ENCODE peak calls at places on chromosomes 6 and 20, in six cellular contexts. O is IMR-90, F is neuronal stem cell, W is H1, U is mesenchymal stem cell, G is trophoblast cell. L is an unnamed sample.

GRCh38 chr6:37371158-37372083 is 17.6 kb downstream of the RNF8 start:
- DNase-seq in O (no peak), W (no peak), F (no peak), G (no peak), U (no peak), L (no peak)

GRCh38 chr6:147382945-147383554 is 125.4 kb upstream of the SAMD5 start:
- DNase-seq in F (peak), W (no peak), O (peak), U (peak), G (no peak), L (no peak)

GRCh38 chr6:126721581-126722145 is 381.7 kb downstream of the CENPW start:
- DNase-seq in G (peak), W (no peak), F (no peak), U (peak), O (peak), L (no peak)

GRCh38 chr6:118567974-118568373 is 19.9 kb downstream of the PLN start:
- DNase-seq in F (no peak), G (no peak), W (no peak), O (no peak), U (no peak), L (no peak)

GRCh38 chr6:56821005-56821432 is 133.9 kb upstream of the BEND6 start:
- DNase-seq in W (no peak), G (no peak), F (no peak), O (no peak), U (no peak), L (no peak)

GRCh38 chr20:20503788-20504528 is 136.1 kb downstream of the INSM1 start:
- DNase-seq in G (no peak), F (no peak), U (no peak), O (no peak), W (no peak), L (no peak)

GRCh38 chr6:13427838-13428527 is 59.4 kb downstream of the GFOD1 start:
- DNase-seq in W (no peak), F (no peak), O (no peak), G (no peak), U (no peak), L (peak)

GRCh38 chr6:89679215-89680120 is 40.9 kb upstream of the LYRM2 start:
- DNase-seq in W (no peak), F (no peak), O (no peak), U (no peak), G (no peak), L (no peak)

GRCh38 chr6:155014715-155015300 is 19.7 kb downstream of the TIAM2 start:
- DNase-seq in F (no peak), W (no peak), G (peak), U (peak), O (peak), L (no peak)

GRCh38 chr6:137105375-137105774 is 60.6 kb upstream of the IL20RA start:
- DNase-seq in O (no peak), G (no peak), F (no peak), W (no peak), U (no peak), L (no peak)

GRCh38 chr20:56328861-56329260 is 29.9 kb upstream of the FAM210B start:
- DNase-seq in F (no peak), G (no peak), U (peak), W (no peak), O (peak), L (no peak)

GRCh38 chr6:37127961-37128862 is 41.7 kb upstream of the PIM1 start:
- DNase-seq in W (no peak), O (peak), F (no peak), U (peak), G (peak), L (no peak)

GRCh38 chr6:3139090-3139903 is 18.0 kb downstream of the TUBB2A start:
- DNase-seq in G (peak), U (peak), F (no peak), O (peak), W (no peak), L (no peak)

GRCh38 chr6:28537509-28538140 is 11.9 kb downstream of the GPX5 start:
- DNase-seq in G (peak), U (no peak), W (peak), F (no peak), O (peak), L (peak)

GRCh38 chr20:64049060-64049886 is at the start of gene SOX18:
- DNase-seq in G (no peak), U (peak), O (peak), F (no peak), W (no peak), L (peak)

GRCh38 chr6:69865126-69865525 is 1.2 kb upstream of the COL19A1 start:
- DNase-seq in W (no peak), U (peak), O (peak), G (no peak), F (no peak), L (no peak)

GRCh38 chr6:90496617-90497016 is 90.3 kb downstream of the MAP3K7 start:
- DNase-seq in O (no peak), U (no peak), G (no peak), F (no peak), W (no peak), L (no peak)

GRCh38 chr20:53652090-53652858 is 58.6 kb upstream of the ZNF217 start:
- DNase-seq in U (peak), O (peak), G (no peak), F (no peak), W (no peak), L (no peak)
- H2AFZ ChIP-seq in U (no peak), O (no peak), G (no peak), F (peak), W (no peak), L (no peak)

GRCh38 chr6:11586574-11586973 is 49.0 kb downstream of the TMEM170B start:
- DNase-seq in F (peak), U (peak), O (peak), G (peak), W (no peak), L (no peak)
- H3K18ac ChIP-seq in F (peak), U (peak), O (peak), G (peak), W (no peak), L (peak)

DNA sequence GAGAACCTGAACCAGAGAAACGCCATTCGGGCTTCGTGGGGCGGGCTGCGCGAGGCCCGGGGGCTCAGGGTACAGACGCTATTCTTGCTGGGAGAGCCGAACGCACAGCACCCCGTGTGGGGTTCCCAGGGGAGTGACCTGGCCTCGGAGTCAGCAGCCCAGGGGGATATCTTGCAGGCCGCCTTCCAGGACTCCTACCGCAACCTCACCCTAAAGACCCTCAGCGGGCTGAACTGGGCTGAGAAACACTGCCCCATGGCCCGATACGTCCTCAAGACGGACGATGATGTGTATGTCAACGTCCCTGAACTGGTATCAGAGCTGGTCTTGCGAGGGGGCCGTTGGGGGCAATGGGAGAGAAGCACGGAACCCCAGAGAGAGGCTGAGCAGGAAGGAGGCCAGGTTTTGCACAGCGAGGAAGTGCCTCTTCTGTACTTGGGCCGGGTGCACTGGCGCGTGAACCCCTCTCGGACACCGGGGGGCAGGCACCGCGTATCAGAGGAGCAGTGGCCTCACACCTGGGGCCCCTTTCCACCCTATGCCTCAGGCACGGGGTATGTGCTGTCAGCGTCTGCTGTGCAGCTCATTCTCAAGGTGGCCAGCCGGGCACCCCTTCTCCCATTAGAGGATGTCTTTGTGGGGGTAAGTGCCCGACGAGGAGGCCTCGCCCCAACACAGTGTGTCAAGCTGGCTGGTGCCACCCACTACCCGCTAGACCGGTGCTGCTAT is 904 bp downstream of the B3GALT4 start:
- DNase-seq in U (no peak), G (no peak), F (no peak), O (no peak), W (peak), L (peak)
- H2AFZ ChIP-seq in U (no peak), G (peak), F (peak), O (peak), W (no peak), L (no peak)

GRCh38 chr6:83462524-83462923 is 31.7 kb upstream of the ME1 start:
- DNase-seq in G (no peak), O (no peak), W (no peak), F (no peak), U (no peak), L (no peak)

GRCh38 chr6:83463886-83464285 is 33.0 kb upstream of the ME1 start:
- DNase-seq in F (no peak), W (no peak), U (peak), G (no peak), O (peak), L (no peak)

GRCh38 chr6:83459663-83460062 is 28.8 kb upstream of the ME1 start:
- DNase-seq in U (peak), O (no peak), F (no peak), G (no peak), W (no peak), L (no peak)

GRCh38 chr6:83464741-83465140 is 33.9 kb upstream of the ME1 start:
- DNase-seq in U (no peak), F (no peak), O (no peak), W (no peak), G (peak), L (no peak)

DNA sequence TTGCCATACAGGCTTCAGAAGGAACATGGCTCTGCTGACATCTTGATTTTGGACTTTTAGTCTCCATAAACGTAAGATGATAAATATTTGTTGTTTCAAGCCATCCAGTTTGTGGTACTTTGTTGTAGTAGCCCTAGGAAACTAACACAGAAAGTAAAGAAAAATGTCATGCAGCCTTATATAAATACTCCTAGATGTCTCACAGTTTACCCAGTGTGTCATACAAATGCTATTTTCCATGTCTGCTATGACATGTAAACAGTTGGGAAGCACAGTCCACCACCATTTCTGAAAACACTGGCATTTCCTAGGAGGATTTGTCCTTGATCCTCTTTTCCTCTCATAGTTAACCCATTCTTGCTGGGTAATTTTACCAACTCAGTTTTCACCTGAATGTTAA is 30.6 kb upstream of the ME1 start:
- DNase-seq in G (no peak), F (no peak), U (peak), O (peak), W (no peak), L (no peak)
- H3K18ac ChIP-seq in G (no peak), F (no peak), U (no peak), O (peak), W (no peak), L (no peak)